ENCODE peak calls at places on chromosomes 3 and 15, in six cellular contexts. N is foreskin fibroblast, F is adrenal gland, W is fibroblast of mammary gland, K is fibroblast of lung, D is neural progenitor cell. J is an unnamed sample.

GRCh38 chr3:72953325-72953956 is 43.2 kb upstream of the PPP4R2 start:
- DNase-seq in W (peak), D (no peak), N (no peak), K (no peak), F (peak), J (no peak)

GRCh38 chr3:179189764-179190163 is 41.6 kb downstream of the PIK3CA start:
- DNase-seq in N (peak), D (no peak), K (peak), F (no peak), W (peak), J (no peak)

GRCh38 chr15:81516461-81516860 is 142.4 kb upstream of the TMC3 start:
- DNase-seq in D (no peak), K (peak), W (peak), N (peak), F (no peak), J (peak)

GRCh38 chr15:98548172-98548971 is 100.0 kb upstream of the IGF1R start:
- DNase-seq in K (peak), N (peak), W (peak), F (peak), D (peak), J (peak)

GRCh38 chr15:100810229-100810628 is 69.4 kb upstream of the ALDH1A3 start:
- DNase-seq in N (no peak), K (no peak), F (no peak), D (no peak), W (no peak), J (no peak)

GRCh38 chr15:73991726-73992593 is at the start of gene STOML1:
- DNase-seq in N (peak), W (peak), F (peak), K (peak), D (peak), J (peak)

GRCh38 chr15:90097475-90097874 is 4.8 kb downstream of the IDH2 start:
- DNase-seq in D (no peak), F (no peak), N (no peak), W (no peak), K (no peak), J (no peak)

GRCh38 chr3:16112910-16113504 is 61.5 kb upstream of the GALNT15 start:
- DNase-seq in W (peak), N (peak), F (no peak), K (peak), D (no peak), J (no peak)

GRCh38 chr3:159232966-159233365 is 431.1 kb downstream of the MFSD1 start:
- DNase-seq in N (no peak), W (peak), K (no peak), D (no peak), F (no peak), J (no peak)

GRCh38 chr15:60898896-60899295 is 330.2 kb downstream of the RORA start:
- DNase-seq in D (no peak), N (no peak), F (no peak), K (no peak), W (no peak), J (no peak)

GRCh38 chr15:99424978-99425665 is 140.7 kb upstream of the MEF2A start:
- DNase-seq in K (peak), N (peak), F (peak), W (peak), D (no peak), J (peak)

GRCh38 chr15:39404767-39405173 is 176.1 kb upstream of the THBS1 start:
- DNase-seq in N (peak), F (no peak), K (peak), D (no peak), W (peak), J (peak)

GRCh38 chr3:191176038-191176437 is 23.0 kb upstream of the OSTN start:
- DNase-seq in K (no peak), D (no peak), N (no peak), W (no peak), F (no peak), J (no peak)

GRCh38 chr15:80638553-80639167 is 56.5 kb upstream of the ABHD17C start:
- DNase-seq in N (no peak), K (no peak), W (no peak), F (no peak), D (no peak), J (no peak)

GRCh38 chr3:129867506-129868124 is 25.9 kb downstream of the TMCC1 start:
- DNase-seq in F (no peak), K (no peak), N (no peak), W (peak), D (no peak), J (no peak)

GRCh38 chr3:27720899-27721716 is 1.0 kb downstream of the EOMES start:
- DNase-seq in K (no peak), N (no peak), D (peak), F (no peak), W (no peak), J (no peak)
- TF ChIP-seq CTCF in K (peak), N (no peak), D (no peak), F (no peak), W (no peak), J (no peak)

DNA sequence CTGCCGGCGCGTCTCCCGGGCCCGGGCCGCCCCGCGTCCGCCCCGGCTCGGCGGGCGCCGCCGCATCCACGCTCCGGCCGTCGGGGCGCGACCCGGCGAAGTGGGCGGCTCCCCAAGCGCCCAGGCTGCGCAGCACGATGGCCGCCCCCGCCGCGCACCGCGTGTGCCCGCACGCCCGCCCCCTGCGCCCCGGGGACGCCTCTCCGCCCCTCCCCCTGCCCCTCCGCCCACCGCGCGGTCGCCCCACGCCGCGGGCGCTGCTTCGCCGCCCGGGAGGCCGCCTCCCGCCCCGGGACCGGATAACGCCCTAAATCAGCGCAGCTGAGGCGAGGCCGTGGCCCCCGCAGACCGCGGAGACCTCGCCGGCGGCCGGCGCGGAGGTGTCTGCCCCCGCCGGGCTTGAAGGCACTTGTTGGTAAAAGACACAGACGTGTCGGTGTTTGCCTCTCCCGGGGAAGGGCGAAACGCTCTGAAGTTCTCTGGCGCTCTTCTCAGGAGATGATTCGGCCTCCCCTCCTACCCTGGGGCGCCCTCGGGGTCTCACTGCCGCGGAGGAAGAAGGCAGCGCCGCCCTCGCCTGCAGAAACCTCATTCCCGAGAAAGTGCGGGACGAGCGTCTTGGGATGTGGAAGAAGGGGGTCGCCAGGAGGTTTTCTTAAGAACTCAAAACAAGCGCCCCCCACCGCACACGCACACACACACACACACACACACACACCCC is at the start of gene BNC1:
- DNase-seq in W (no peak), F (no peak), D (peak), K (peak), N (no peak), J (no peak)
- H3K4me3 ChIP-seq in W (peak), F (no peak), D (peak), K (peak), N (peak), J (peak)

GRCh38 chr3:55897573-55898224 is 410.6 kb upstream of the WNT5A start:
- DNase-seq in D (peak), N (no peak), F (no peak), W (peak), K (peak), J (no peak)
- TF ChIP-seq CTCF in D (peak), N (peak), F (no peak), W (peak), K (peak), J (peak)

DNA sequence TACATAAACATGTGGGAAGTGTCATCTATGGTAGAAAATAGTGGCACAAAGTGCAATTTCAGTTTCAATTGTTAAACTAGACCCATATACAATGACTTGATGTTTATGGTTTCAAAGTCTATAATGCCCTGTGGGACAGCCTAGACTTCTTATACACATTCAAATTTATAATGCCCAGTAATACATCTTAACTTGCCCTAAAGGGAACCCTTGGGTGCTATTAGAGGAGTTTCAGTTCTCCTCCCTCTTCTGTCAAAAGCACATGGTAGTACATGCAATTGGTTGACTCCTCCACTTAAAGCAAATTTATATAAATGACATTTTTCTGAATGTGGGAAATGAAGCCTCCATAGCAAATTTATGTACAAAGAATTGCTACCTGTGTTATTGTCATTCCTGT is 30.2 kb upstream of the OR5K4 start:
- DNase-seq in K (no peak), N (no peak), W (no peak), F (no peak), D (no peak), J (no peak)
- H3K4me3 ChIP-seq in K (no peak), N (no peak), W (no peak), F (no peak), D (no peak), J (no peak)

GRCh38 chr15:88918738-88919137 is 5.6 kb upstream of the MFGE8 start:
- DNase-seq in D (no peak), W (peak), F (peak), K (peak), N (peak), J (peak)
- TF ChIP-seq CTCF in D (no peak), W (no peak), F (no peak), K (no peak), N (no peak), J (no peak)

GRCh38 chr15:34018021-34018645 is 20.9 kb downstream of the AVEN start:
- DNase-seq in F (no peak), N (no peak), K (peak), D (no peak), W (no peak), J (peak)
- H3K4me3 ChIP-seq in F (no peak), N (no peak), K (no peak), D (no peak), W (no peak), J (no peak)

DNA sequence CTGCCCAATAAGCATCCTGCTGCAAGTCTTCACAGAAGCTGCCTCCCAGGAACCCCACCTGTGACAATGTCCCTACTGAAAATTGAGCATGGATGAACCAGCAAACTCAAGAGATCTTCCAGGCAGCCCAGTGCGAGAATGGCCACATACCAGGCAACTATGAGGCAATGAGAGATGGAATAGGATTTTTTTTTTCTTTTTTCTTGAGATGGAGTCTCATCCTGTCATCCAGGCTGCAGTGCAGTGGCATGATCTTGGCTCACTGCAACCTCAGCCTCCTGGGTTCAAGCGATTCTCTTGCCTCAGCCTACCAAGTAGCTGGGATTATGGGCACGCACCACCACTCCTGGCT is 60.9 kb upstream of the ARL8B start:
- DNase-seq in F (no peak), N (no peak), W (no peak), K (no peak), D (no peak), J (no peak)
- TF ChIP-seq CTCF in F (no peak), N (no peak), W (no peak), K (no peak), D (no peak), J (no peak)

J was measured in astrocyte of the cerebellum.